ENCODE peak calls at places on chromosomes 2 and 18, in five cellular contexts. F is SK-N-SH, R is H1, O is K562, Q is HepG2. B is an unnamed sample.

GRCh38 chr2:177077778-177078177 is 134.8 kb upstream of the HNRNPA3 start:
- DNase-seq in F (no peak), R (no peak), O (no peak), Q (no peak), B (no peak)

GRCh38 chr2:19476347-19476746 is 117.9 kb upstream of the OSR1 start:
- DNase-seq in F (no peak), R (no peak), O (no peak), Q (no peak), B (no peak)

GRCh38 chr18:22032392-22032961 is 136.9 kb upstream of the GATA6 start:
- DNase-seq in F (no peak), R (no peak), O (no peak), Q (peak), B (peak)

GRCh38 chr18:26621161-26622026 is 73.0 kb upstream of the KCTD1 start:
- DNase-seq in F (peak), R (peak), O (peak), Q (peak), B (peak)

GRCh38 chr18:68475911-68476310 is 239.0 kb downstream of the TMX3 start:
- DNase-seq in F (no peak), R (no peak), O (no peak), Q (no peak), B (no peak)

GRCh38 chr2:120246546-120247300 is 5.9 kb upstream of the RALB start:
- DNase-seq in F (no peak), R (no peak), O (no peak), Q (no peak), B (no peak)

GRCh38 chr2:195548198-195548940 is 108.7 kb upstream of the SLC39A10 start:
- DNase-seq in F (no peak), R (no peak), O (no peak), Q (no peak), B (no peak)

GRCh38 chr18:74516271-74517235 is 17.7 kb upstream of the CNDP1 start:
- DNase-seq in F (no peak), R (no peak), O (no peak), Q (no peak), B (no peak)

GRCh38 chr18:59963229-59963628 is 63.4 kb downstream of the PMAIP1 start:
- DNase-seq in F (no peak), R (no peak), O (no peak), Q (no peak), B (no peak)

DNA sequence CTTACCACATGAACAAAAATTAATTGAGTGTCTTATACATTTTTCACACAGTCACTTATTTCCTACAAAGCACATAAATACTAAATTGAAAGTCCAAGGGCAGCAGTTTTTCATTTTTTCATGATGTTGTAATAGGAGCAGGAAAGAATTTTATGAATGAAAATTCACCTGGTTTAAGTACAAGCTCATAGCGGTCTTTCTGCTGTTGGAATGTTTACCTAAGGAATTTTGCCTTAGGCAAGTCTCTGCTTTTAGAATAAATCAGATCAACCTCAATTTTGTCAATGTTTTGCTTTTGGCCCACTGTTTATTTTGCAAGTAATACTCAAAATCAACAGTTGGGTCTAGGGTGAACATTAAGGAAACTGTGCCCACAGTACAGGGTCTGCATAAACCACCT is 40.0 kb downstream of the ETAA1 start:
- DNase-seq in F (no peak), R (no peak), O (no peak), Q (no peak), B (peak)
- TF ChIP-seq CHD2 in F (no peak), R (no peak), O (no peak), Q (no peak), B (no peak)

GRCh38 chr2:64988420-64989125 is 626 bp upstream of the SLC1A4 start:
- DNase-seq in F (peak), R (no peak), O (peak), Q (peak), B (peak)
- TF ChIP-seq EP300 in F (no peak), R (no peak), O (no peak), Q (no peak), B (no peak)

GRCh38 chr18:31204169-31204568 is 41.5 kb upstream of the DSC1 start:
- DNase-seq in F (no peak), R (no peak), O (no peak), Q (no peak), B (no peak)

GRCh38 chr18:31206064-31206463 is 43.4 kb upstream of the DSC1 start:
- DNase-seq in F (no peak), R (no peak), O (no peak), Q (peak), B (no peak)

GRCh38 chr18:31203794-31204148 is 41.1 kb upstream of the DSC1 start:
- DNase-seq in F (no peak), R (no peak), O (no peak), Q (no peak), B (no peak)

GRCh38 chr18:31205273-31205672 is 42.6 kb upstream of the DSC1 start:
- DNase-seq in F (no peak), R (no peak), O (no peak), Q (peak), B (no peak)

GRCh38 chr18:31204833-31205232 is 42.2 kb upstream of the DSC1 start:
- DNase-seq in F (no peak), R (no peak), O (no peak), Q (no peak), B (no peak)
- TF ChIP-seq CTCF in F (no peak), R (no peak), O (no peak), Q (no peak), B (no peak)

DNA sequence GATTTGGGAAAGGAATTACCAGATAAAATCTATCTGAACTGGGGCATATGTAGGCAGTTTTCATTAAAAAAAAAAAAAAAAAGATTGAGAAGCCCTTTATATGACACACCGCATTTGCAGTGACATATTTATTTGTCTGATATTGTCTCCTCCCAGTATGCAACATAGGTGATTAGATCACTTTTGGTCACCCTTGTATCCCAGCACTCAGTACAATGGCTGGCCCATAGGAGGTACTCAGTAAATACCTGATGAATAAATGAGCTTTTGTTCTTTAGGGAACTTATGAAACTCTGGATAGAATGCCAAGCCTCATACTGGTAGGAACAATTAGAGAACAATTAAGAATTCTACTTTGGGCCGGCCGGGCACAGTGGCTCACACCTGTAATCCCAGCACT is 22.8 kb upstream of the E2F6 start:
- DNase-seq in F (no peak), R (no peak), O (no peak), Q (peak), B (no peak)
- TF ChIP-seq CHD2 in F (no peak), R (no peak), O (no peak), Q (no peak), B (no peak)

GRCh38 chr2:174778479-174778962 is 14.2 kb upstream of the CHRNA1 start:
- DNase-seq in F (no peak), R (no peak), O (no peak), Q (peak), B (no peak)
- TF ChIP-seq EP300 in F (no peak), R (no peak), O (no peak), Q (no peak), B (no peak)

GRCh38 chr2:16006537-16007166 is 66.3 kb downstream of the MYCN start:
- DNase-seq in F (no peak), R (no peak), O (no peak), Q (no peak), B (no peak)
- TF ChIP-seq CTCF in F (no peak), R (no peak), O (no peak), Q (no peak), B (no peak)

DNA sequence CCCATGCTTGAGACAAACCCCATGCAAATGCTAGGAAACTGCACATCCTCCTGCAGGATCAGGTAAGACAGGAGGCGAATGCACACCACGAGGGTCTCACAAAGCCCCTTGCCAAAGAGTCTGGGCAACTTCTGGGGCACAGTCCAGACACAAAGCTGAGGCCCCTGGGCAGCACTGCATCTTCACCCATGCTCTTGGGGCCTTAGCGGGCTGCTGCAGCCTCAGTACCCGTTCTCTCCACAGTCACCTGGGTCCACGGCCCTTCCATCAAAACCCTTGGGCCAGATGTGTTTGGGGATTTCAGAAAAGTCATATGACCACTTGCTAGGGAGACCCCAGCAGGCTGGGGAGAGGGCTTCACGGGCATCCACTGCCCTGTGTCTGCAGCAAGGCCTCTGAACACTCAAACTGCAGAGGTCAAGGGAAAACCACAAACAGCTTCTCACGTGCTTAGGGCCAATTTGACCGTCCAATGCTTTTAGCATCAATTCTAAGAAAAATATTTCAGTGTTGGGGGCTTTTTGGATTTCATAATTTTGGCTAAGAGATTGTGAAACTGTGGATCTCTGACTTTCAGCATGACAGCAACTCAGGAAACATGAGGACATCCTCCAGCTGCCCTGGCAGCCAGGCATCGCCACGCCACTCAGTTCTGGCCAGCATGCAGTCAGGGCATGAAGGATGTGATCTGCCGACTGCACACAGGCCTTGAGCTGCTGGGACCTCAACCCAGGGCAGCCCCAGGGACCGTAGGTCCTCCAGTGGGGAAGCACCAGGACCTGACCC is 20.0 kb downstream of the PASK start:
- DNase-seq in F (no peak), R (no peak), O (no peak), Q (no peak), B (no peak)
- TF ChIP-seq CHD2 in F (no peak), R (no peak), O (no peak), Q (no peak), B (no peak)

DNA sequence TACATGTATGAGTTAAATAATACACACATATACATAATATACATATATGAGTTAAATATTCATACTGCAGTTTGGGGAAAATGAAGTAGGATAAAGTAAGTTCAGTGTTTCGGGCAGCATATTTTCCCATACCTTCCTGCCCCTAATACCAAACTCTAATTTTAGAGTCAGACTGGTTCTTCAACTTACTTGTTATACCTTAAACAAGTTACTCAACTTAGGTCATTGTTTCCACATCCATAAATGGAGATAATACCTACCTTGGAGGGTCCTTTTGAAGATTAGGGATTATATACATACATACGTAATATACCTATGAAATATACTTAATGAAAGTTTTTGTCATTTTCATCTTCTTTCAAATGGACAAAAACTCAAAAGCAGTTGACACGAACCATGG is 8.4 kb downstream of the MEMO1 start:
- DNase-seq in F (no peak), R (no peak), O (no peak), Q (no peak), B (no peak)
- TF ChIP-seq EP300 in F (no peak), R (no peak), O (no peak), Q (no peak), B (no peak)

GRCh38 chr2:203690110-203691047 is 16.1 kb upstream of the CD28 start:
- DNase-seq in F (no peak), R (no peak), O (no peak), Q (no peak), B (no peak)

GRCh38 chr2:203689424-203690109 is 16.9 kb upstream of the CD28 start:
- DNase-seq in F (no peak), R (no peak), O (no peak), Q (no peak), B (no peak)

GRCh38 chr2:203687161-203687560 is 19.3 kb upstream of the CD28 start:
- DNase-seq in F (no peak), R (no peak), O (peak), Q (no peak), B (no peak)

GRCh38 chr2:203691149-203691548 is 15.3 kb upstream of the CD28 start:
- DNase-seq in F (no peak), R (no peak), O (no peak), Q (peak), B (no peak)

GRCh38 chr2:203688798-203689197 is 17.6 kb upstream of the CD28 start:
- DNase-seq in F (no peak), R (no peak), O (no peak), Q (no peak), B (no peak)
- TF ChIP-seq CTCF in F (no peak), R (no peak), O (no peak), Q (no peak), B (no peak)